ENCODE peak calls at places on chromosomes 4 and X, in nine cellular contexts. One of them, this sample, is unnamed.

GRCh38 chr4:146521543-146522097 is at the start of gene SLC10A7:
- DNase-seq in SK-N-SH: peak
- DNase-seq in A549: peak
- DNase-seq in HCT116: peak
- DNase-seq in GM23338: peak
- DNase-seq in GM12878: peak
- DNase-seq in K562: peak
- DNase-seq in HepG2: peak
- DNase-seq in HL-60: no peak
- DNase-seq in this sample: no peak

GRCh38 chr4:1971456-1972200 is 37.1 kb downstream of the NELFA start:
- DNase-seq in HCT116: no peak
- DNase-seq in HepG2: no peak
- DNase-seq in HL-60: no peak
- DNase-seq in K562: no peak
- DNase-seq in GM23338: no peak
- DNase-seq in SK-N-SH: no peak
- DNase-seq in GM12878: no peak
- DNase-seq in A549: no peak
- DNase-seq in this sample: no peak

GRCh38 chrX:78321809-78322208 is 5.6 kb downstream of the CYSLTR1 start:
- DNase-seq in SK-N-SH: no peak
- DNase-seq in HL-60: peak
- DNase-seq in HCT116: no peak
- DNase-seq in GM12878: no peak
- DNase-seq in HepG2: no peak
- DNase-seq in A549: no peak
- DNase-seq in K562: no peak
- DNase-seq in GM23338: no peak
- DNase-seq in this sample: no peak

GRCh38 chr4:153468587-153468986 is 2.4 kb downstream of the TMEM131L start:
- DNase-seq in HCT116: no peak
- DNase-seq in K562: no peak
- DNase-seq in HepG2: no peak
- DNase-seq in GM23338: no peak
- DNase-seq in HL-60: no peak
- DNase-seq in A549: no peak
- DNase-seq in GM12878: peak
- DNase-seq in SK-N-SH: peak
- DNase-seq in this sample: no peak

GRCh38 chrX:129793604-129794191 is 13.9 kb downstream of the SASH3 start:
- DNase-seq in K562: no peak
- DNase-seq in HL-60: no peak
- DNase-seq in SK-N-SH: no peak
- DNase-seq in HepG2: no peak
- DNase-seq in HCT116: no peak
- DNase-seq in A549: no peak
- DNase-seq in GM12878: no peak
- DNase-seq in GM23338: no peak
- DNase-seq in this sample: no peak

GRCh38 chrX:150253946-150254615 is 109.0 kb upstream of the MAMLD1 start:
- DNase-seq in HL-60: no peak
- DNase-seq in GM12878: no peak
- DNase-seq in K562: no peak
- DNase-seq in GM23338: no peak
- DNase-seq in HCT116: no peak
- DNase-seq in SK-N-SH: no peak
- DNase-seq in HepG2: no peak
- DNase-seq in A549: no peak
- DNase-seq in this sample: no peak

GRCh38 chr4:82429728-82430192 is 502 bp downstream of the HNRNPDL start:
- DNase-seq in A549: no peak
- DNase-seq in K562: no peak
- DNase-seq in HL-60: peak
- DNase-seq in HCT116: no peak
- DNase-seq in SK-N-SH: no peak
- DNase-seq in GM12878: no peak
- DNase-seq in GM23338: peak
- DNase-seq in HepG2: no peak
- DNase-seq in this sample: no peak

GRCh38 chr4:102129810-102130209 is 215.5 kb downstream of the SLC39A8 start:
- DNase-seq in GM23338: no peak
- DNase-seq in SK-N-SH: no peak
- DNase-seq in K562: no peak
- DNase-seq in HCT116: no peak
- DNase-seq in HL-60: no peak
- DNase-seq in HepG2: no peak
- DNase-seq in GM12878: no peak
- DNase-seq in A549: no peak
- DNase-seq in this sample: no peak

GRCh38 chr4:129446074-129446473 is 350.1 kb downstream of the C4orf33 start:
- DNase-seq in GM12878: no peak
- DNase-seq in GM23338: peak
- DNase-seq in HL-60: no peak
- DNase-seq in HepG2: no peak
- DNase-seq in A549: no peak
- DNase-seq in HCT116: peak
- DNase-seq in K562: no peak
- DNase-seq in SK-N-SH: no peak
- DNase-seq in this sample: no peak

GRCh38 chr4:175635513-175635912 is 176.6 kb downstream of the GPM6A start:
- DNase-seq in A549: no peak
- DNase-seq in GM12878: no peak
- DNase-seq in K562: no peak
- DNase-seq in HCT116: no peak
- DNase-seq in SK-N-SH: no peak
- DNase-seq in HL-60: no peak
- DNase-seq in HepG2: no peak
- DNase-seq in GM23338: no peak
- DNase-seq in this sample: no peak

GRCh38 chr4:40301592-40301991 is 33.5 kb upstream of the CHRNA9 start:
- DNase-seq in HepG2: no peak
- DNase-seq in HCT116: no peak
- DNase-seq in A549: no peak
- DNase-seq in HL-60: no peak
- DNase-seq in GM12878: peak
- DNase-seq in K562: no peak
- DNase-seq in SK-N-SH: no peak
- DNase-seq in GM23338: no peak
- DNase-seq in this sample: no peak

GRCh38 chrX:150085881-150086280 is 147.6 kb upstream of the EOLA2 start:
- DNase-seq in K562: no peak
- DNase-seq in GM12878: no peak
- DNase-seq in A549: no peak
- DNase-seq in HL-60: no peak
- DNase-seq in HepG2: no peak
- DNase-seq in GM23338: no peak
- DNase-seq in HCT116: no peak
- DNase-seq in SK-N-SH: no peak
- DNase-seq in this sample: no peak

GRCh38 chr4:109996531-109996930 is 83.8 kb downstream of the EGF start:
- DNase-seq in HCT116: no peak
- DNase-seq in K562: no peak
- DNase-seq in GM12878: no peak
- DNase-seq in HepG2: no peak
- DNase-seq in A549: no peak
- DNase-seq in GM23338: no peak
- DNase-seq in SK-N-SH: no peak
- DNase-seq in HL-60: no peak
- DNase-seq in this sample: no peak

GRCh38 chr4:135718019-135718418 is 1516.4 kb upstream of the PABPC4L start:
- DNase-seq in HCT116: peak
- DNase-seq in K562: no peak
- DNase-seq in GM12878: no peak
- DNase-seq in HL-60: no peak
- DNase-seq in A549: no peak
- DNase-seq in GM23338: no peak
- DNase-seq in SK-N-SH: no peak
- DNase-seq in HepG2: no peak
- DNase-seq in this sample: no peak

GRCh38 chr4:1156069-1156468 is 16.3 kb downstream of the SPON2 start:
- DNase-seq in K562: no peak
- DNase-seq in SK-N-SH: no peak
- DNase-seq in A549: no peak
- DNase-seq in GM23338: no peak
- DNase-seq in HL-60: no peak
- DNase-seq in GM12878: no peak
- DNase-seq in HepG2: no peak
- DNase-seq in HCT116: no peak
- DNase-seq in this sample: no peak

GRCh38 chr4:170386974-170387373 is 297.2 kb upstream of the AADAT start:
- DNase-seq in HepG2: no peak
- DNase-seq in HCT116: no peak
- DNase-seq in K562: no peak
- DNase-seq in SK-N-SH: no peak
- DNase-seq in A549: no peak
- DNase-seq in GM12878: no peak
- DNase-seq in HL-60: no peak
- DNase-seq in GM23338: no peak
- DNase-seq in this sample: no peak

GRCh38 chr4:160026720-160027119 is 923.8 kb downstream of the RAPGEF2 start:
- DNase-seq in HL-60: no peak
- DNase-seq in HCT116: peak
- DNase-seq in SK-N-SH: no peak
- DNase-seq in GM12878: no peak
- DNase-seq in HepG2: no peak
- DNase-seq in GM23338: peak
- DNase-seq in A549: peak
- DNase-seq in K562: no peak
- DNase-seq in this sample: no peak

GRCh38 chr4:186104895-186105720 is 604 bp downstream of the FAM149A start:
- DNase-seq in K562: no peak
- DNase-seq in SK-N-SH: peak
- DNase-seq in GM23338: peak
- DNase-seq in HL-60: no peak
- DNase-seq in HCT116: no peak
- DNase-seq in GM12878: no peak
- DNase-seq in HepG2: no peak
- DNase-seq in A549: no peak
- DNase-seq in this sample: no peak

GRCh38 chrX:16712116-16712824 is at the start of gene CTPS2:
- DNase-seq in SK-N-SH: peak
- DNase-seq in HL-60: peak
- DNase-seq in K562: peak
- DNase-seq in GM12878: no peak
- DNase-seq in HepG2: peak
- DNase-seq in HCT116: no peak
- DNase-seq in A549: peak
- DNase-seq in GM23338: peak
- DNase-seq in this sample: no peak
- TF ChIP-seq CTCF in SK-N-SH: no peak
- TF ChIP-seq CTCF in HL-60: no peak
- TF ChIP-seq CTCF in K562: no peak
- TF ChIP-seq CTCF in GM12878: no peak
- TF ChIP-seq CTCF in HepG2: no peak
- TF ChIP-seq CTCF in HCT116: no peak
- TF ChIP-seq CTCF in A549: no peak
- TF ChIP-seq CTCF in GM23338: no peak
- TF ChIP-seq CTCF in this sample: no peak

GRCh38 chr4:139968831-139969230 is 185.2 kb downstream of the MAML3 start:
- DNase-seq in SK-N-SH: no peak
- DNase-seq in GM12878: no peak
- DNase-seq in A549: no peak
- DNase-seq in GM23338: no peak
- DNase-seq in HL-60: no peak
- DNase-seq in HepG2: no peak
- DNase-seq in HCT116: no peak
- DNase-seq in K562: no peak
- DNase-seq in this sample: no peak

GRCh38 chr4:139973015-139973414 is 181.0 kb downstream of the MAML3 start:
- DNase-seq in A549: no peak
- DNase-seq in K562: no peak
- DNase-seq in HL-60: no peak
- DNase-seq in GM23338: peak
- DNase-seq in SK-N-SH: no peak
- DNase-seq in GM12878: no peak
- DNase-seq in HCT116: no peak
- DNase-seq in HepG2: no peak
- DNase-seq in this sample: no peak

GRCh38 chr4:139973611-139974010 is 180.4 kb downstream of the MAML3 start:
- DNase-seq in K562: no peak
- DNase-seq in GM12878: no peak
- DNase-seq in GM23338: no peak
- DNase-seq in HepG2: no peak
- DNase-seq in SK-N-SH: no peak
- DNase-seq in HL-60: no peak
- DNase-seq in HCT116: no peak
- DNase-seq in A549: no peak
- DNase-seq in this sample: no peak

GRCh38 chr4:139969635-139970266 is 184.2 kb downstream of the MAML3 start:
- DNase-seq in SK-N-SH: no peak
- DNase-seq in K562: no peak
- DNase-seq in HL-60: no peak
- DNase-seq in GM12878: no peak
- DNase-seq in GM23338: no peak
- DNase-seq in HCT116: no peak
- DNase-seq in HepG2: no peak
- DNase-seq in A549: no peak
- DNase-seq in this sample: no peak

GRCh38 chr4:139972305-139972704 is 181.7 kb downstream of the MAML3 start:
- DNase-seq in HepG2: no peak
- DNase-seq in HL-60: no peak
- DNase-seq in HCT116: no peak
- DNase-seq in K562: no peak
- DNase-seq in SK-N-SH: no peak
- DNase-seq in GM23338: no peak
- DNase-seq in GM12878: no peak
- DNase-seq in A549: no peak
- DNase-seq in this sample: no peak
- TF ChIP-seq REST in HepG2: no peak
- TF ChIP-seq REST in HL-60: no peak
- TF ChIP-seq REST in HCT116: no peak
- TF ChIP-seq REST in K562: no peak
- TF ChIP-seq REST in SK-N-SH: no peak
- TF ChIP-seq REST in GM23338: no peak
- TF ChIP-seq REST in GM12878: no peak
- TF ChIP-seq REST in A549: no peak
- TF ChIP-seq REST in this sample: no peak

DNA sequence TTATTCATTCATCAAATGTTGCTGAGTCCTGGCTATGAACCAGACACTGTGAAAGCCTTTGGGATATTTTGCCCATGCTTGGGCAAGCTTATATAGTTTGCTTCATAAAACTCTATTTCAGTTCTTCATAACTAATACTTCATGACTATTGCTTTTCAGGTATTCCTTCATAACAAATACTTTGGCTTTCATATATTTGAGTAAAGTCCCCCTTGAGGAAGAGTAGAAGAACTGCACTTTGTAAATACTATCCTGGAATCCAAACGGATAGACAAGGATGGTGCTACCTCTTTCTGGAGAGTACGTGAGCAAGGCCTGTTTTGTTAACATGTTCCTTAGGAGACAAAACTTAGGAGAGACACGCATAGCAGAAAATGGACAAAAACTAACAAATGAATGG is 1.7 kb upstream of the AFP start:
- DNase-seq in SK-N-SH: peak
- DNase-seq in GM23338: peak
- DNase-seq in HepG2: peak
- DNase-seq in HL-60: no peak
- DNase-seq in HCT116: peak
- DNase-seq in A549: peak
- DNase-seq in K562: no peak
- DNase-seq in GM12878: no peak
- DNase-seq in this sample: no peak
- TF ChIP-seq CTCF in SK-N-SH: peak
- TF ChIP-seq CTCF in GM23338: peak
- TF ChIP-seq CTCF in HepG2: peak
- TF ChIP-seq CTCF in HL-60: peak
- TF ChIP-seq CTCF in HCT116: peak
- TF ChIP-seq CTCF in A549: peak
- TF ChIP-seq CTCF in K562: peak
- TF ChIP-seq CTCF in GM12878: peak
- TF ChIP-seq CTCF in this sample: peak

GRCh38 chr4:139890810-139891209 is 225.2 kb downstream of the MGST2 start:
- DNase-seq in HL-60: peak
- DNase-seq in A549: no peak
- DNase-seq in GM23338: no peak
- DNase-seq in GM12878: no peak
- DNase-seq in HCT116: no peak
- DNase-seq in SK-N-SH: no peak
- DNase-seq in HepG2: no peak
- DNase-seq in K562: no peak
- DNase-seq in this sample: no peak
- TF ChIP-seq REST in HL-60: no peak
- TF ChIP-seq REST in A549: no peak
- TF ChIP-seq REST in GM23338: no peak
- TF ChIP-seq REST in GM12878: no peak
- TF ChIP-seq REST in HCT116: no peak
- TF ChIP-seq REST in SK-N-SH: no peak
- TF ChIP-seq REST in HepG2: no peak
- TF ChIP-seq REST in K562: no peak
- TF ChIP-seq REST in this sample: no peak